ENCODE peak calls at places on chromosomes 7 and 10, in five cellular contexts. J, O, Y, N and L are unnamed samples.

GRCh38 chr10:8278099-8278498 is 223.6 kb downstream of the GATA3 start:
- DNase-seq in Y (no peak), O (no peak), N (no peak), J (no peak), L (no peak)

GRCh38 chr10:99658622-99659030 is 683 bp upstream of the ENTPD7 start:
- DNase-seq in J (peak), O (peak), Y (no peak), N (no peak), L (no peak)

GRCh38 chr7:95595825-95596182 is 512 bp downstream of the PDK4 start:
- DNase-seq in O (peak), N (no peak), J (no peak), Y (no peak), L (no peak)

GRCh38 chr7:126228356-126229061 is 1024.2 kb downstream of the GRM8 start:
- DNase-seq in J (no peak), Y (no peak), N (no peak), O (no peak), L (no peak)

GRCh38 chr10:85433248-85433647 is 933.3 kb downstream of the GRID1 start:
- DNase-seq in O (no peak), N (no peak), Y (no peak), J (no peak), L (no peak)

GRCh38 chr7:48839108-48839507 is 85.2 kb upstream of the CDC14C start:
- DNase-seq in J (no peak), O (no peak), Y (no peak), N (no peak), L (no peak)

GRCh38 chr7:99190359-99191009 is 17.4 kb downstream of the KPNA7 start:
- DNase-seq in Y (no peak), J (no peak), O (no peak), N (no peak), L (no peak)

GRCh38 chr7:155340721-155341120 is 43.0 kb downstream of the INSIG1 start:
- DNase-seq in Y (no peak), O (no peak), J (no peak), N (no peak), L (no peak)